ENCODE peak calls at places on chromosomes 13 and 19, in four cellular contexts. L, Z, P and J are unnamed samples.

GRCh38 chr13:99357920-99358319 is 50.7 kb upstream of the GPR183 start:
- DNase-seq in P (no peak), L (no peak), Z (no peak), J (no peak)

GRCh38 chr13:32107474-32107873 is 75.9 kb downstream of the FRY start:
- DNase-seq in L (no peak), Z (peak; percentile 43), P (no peak), J (no peak)

GRCh38 chr19:51693819-51694218 is 689 bp downstream of the SPACA6 start:
- DNase-seq in L (no peak), P (no peak), Z (no peak), J (no peak)

GRCh38 chr19:33273881-33274662 is 28.3 kb downstream of the CEBPA start:
- DNase-seq in P (peak; percentile 93), L (no peak), Z (peak; percentile 94), J (no peak)

GRCh38 chr13:103287659-103288058 is 221.4 kb upstream of the SLC10A2 start:
- DNase-seq in Z (no peak), L (no peak), P (peak; percentile 58), J (no peak)

GRCh38 chr19:32874605-32875004 is 5.0 kb upstream of the SLC7A9 start:
- DNase-seq in Z (no peak), P (no peak), L (no peak), J (no peak)

GRCh38 chr19:47161876-47162489 is 31.3 kb downstream of the SAE1 start:
- DNase-seq in P (peak; percentile 25), L (no peak), Z (no peak), J (no peak)

GRCh38 chr19:29845576-29846176 is 33.9 kb downstream of the CCNE1 start:
- DNase-seq in P (peak; percentile 20), Z (no peak), L (no peak), J (no peak)